ENCODE peak calls at places on chromosomes 16 and 17, in six cellular contexts. V is thoracic aorta, Q is stomach, S is lung, G is uterus, N is spleen. B is an unnamed sample. For H3K36me3, the result is how much of the 10 kb centered on the place peaks cover.

GRCh38 chr17:82802141-82802540 is 37.7 kb downstream of the ZNF750 start:
- DNase-seq in V (no peak), Q (no peak), S (no peak), G (no peak), N (no peak), B (no peak)

GRCh38 chr16:13351222-13351621 is 449.8 kb downstream of the SHISA9 start:
- DNase-seq in V (no peak), Q (no peak), S (no peak), G (no peak), N (no peak), B (no peak)

GRCh38 chr17:51997723-51998122 is 160.8 kb downstream of the CA10 start:
- DNase-seq in V (no peak), Q (no peak), S (no peak), G (no peak), N (no peak), B (no peak)

GRCh38 chr17:22270381-22270780 is 578.1 kb downstream of the KCNJ18 start:
- DNase-seq in V (no peak), Q (no peak), S (no peak), G (no peak), N (peak), B (no peak)

GRCh38 chr17:83099570-83100181 is 20.3 kb downstream of the METRNL start:
- DNase-seq in V (no peak), Q (peak), S (no peak), G (no peak), N (no peak), B (no peak)

GRCh38 chr16:67648764-67649407 is 3.9 kb downstream of the CARMIL2 start:
- DNase-seq in V (no peak), Q (no peak), S (no peak), G (no peak), N (no peak), B (no peak)

GRCh38 chr17:63694229-63694973 is 5.5 kb downstream of the LIMD2 start:
- DNase-seq in V (no peak), Q (no peak), S (no peak), G (no peak), N (no peak), B (no peak)

GRCh38 chr16:10883004-10883403 is 6.0 kb downstream of the CIITA start:
- DNase-seq in V (no peak), Q (peak), S (peak), G (no peak), N (no peak), B (no peak)

GRCh38 chr16:50881953-50882352 is 140.1 kb downstream of the CYLD start:
- DNase-seq in V (no peak), Q (no peak), S (peak), G (no peak), N (no peak), B (no peak)

GRCh38 chr17:49501496-49501895 is 6.4 kb downstream of the NGFR start:
- DNase-seq in V (no peak), Q (no peak), S (no peak), G (no peak), N (no peak), B (no peak)

GRCh38 chr17:17125136-17126084 is 80.7 kb downstream of the PLD6 start:
- DNase-seq in V (no peak), Q (no peak), S (no peak), G (no peak), N (peak), B (no peak)

GRCh38 chr17:57236686-57237299 is 19.5 kb upstream of the MSI2 start:
- DNase-seq in V (no peak), Q (no peak), S (no peak), G (no peak), N (no peak), B (no peak)

GRCh38 chr17:57228921-57229320 is 27.4 kb upstream of the MSI2 start:
- DNase-seq in V (no peak), Q (no peak), S (no peak), G (no peak), N (no peak), B (no peak)

GRCh38 chr17:57235124-57235523 is 21.2 kb upstream of the MSI2 start:
- DNase-seq in V (no peak), Q (no peak), S (no peak), G (no peak), N (no peak), B (no peak)

DNA sequence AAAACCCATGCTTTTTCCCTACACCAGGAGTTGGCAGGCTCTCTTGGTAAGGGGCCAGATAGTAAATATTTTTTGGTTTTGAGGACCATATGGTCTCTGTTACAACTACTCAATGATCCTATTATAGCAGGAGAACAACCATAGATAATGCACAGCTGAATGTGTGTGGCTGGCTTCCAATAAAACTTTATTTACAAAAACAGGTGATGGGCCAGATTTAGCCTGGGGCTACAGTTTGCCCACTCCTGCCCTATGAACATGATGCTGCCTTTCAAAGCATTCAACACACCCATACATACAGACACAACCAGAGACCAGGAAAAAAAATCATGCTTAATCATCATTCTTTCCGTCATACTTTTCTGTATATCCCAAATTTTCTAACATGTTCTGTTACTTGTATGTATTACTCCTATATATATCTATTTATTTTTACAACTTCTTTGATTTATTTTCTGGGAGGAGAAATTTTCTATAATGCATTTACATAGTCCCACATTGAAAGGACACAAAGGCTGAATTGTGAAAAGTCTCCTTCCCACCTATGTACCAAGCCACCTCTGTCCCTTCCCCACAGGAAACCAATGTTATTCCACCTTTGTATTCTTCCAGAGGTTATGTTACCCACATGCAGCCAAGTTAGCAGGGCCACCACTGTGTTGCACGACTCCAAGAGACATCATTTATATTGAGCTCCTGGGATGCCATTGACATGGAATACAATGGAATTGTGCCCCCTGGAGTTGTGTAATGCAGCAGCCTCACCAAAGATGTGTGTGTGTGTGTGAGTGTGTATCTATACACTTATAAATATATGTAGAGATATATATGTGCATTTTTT is 21.9 kb upstream of the MSI2 start:
- DNase-seq in V (no peak), Q (no peak), S (no peak), G (no peak), N (no peak), B (no peak)
- H3K36me3 ChIP-seq in V (under half), Q (under half), S (under half), G (under half), N (under half), B (under half)

GRCh38 chr16:88651989-88652762 is 1.3 kb upstream of the CYBA start:
- DNase-seq in V (no peak), Q (no peak), S (no peak), G (no peak), N (peak), B (no peak)
- H3K36me3 ChIP-seq in V (under half), Q (half or more), S (under half), G (under half), N (under half), B (under half)

GRCh38 chr16:18842565-18842964 is 41.2 kb upstream of the ARL6IP1 start:
- DNase-seq in V (no peak), Q (no peak), S (no peak), G (no peak), N (no peak), B (no peak)

GRCh38 chr16:18841833-18842525 is 40.6 kb upstream of the ARL6IP1 start:
- DNase-seq in V (no peak), Q (no peak), S (no peak), G (no peak), N (no peak), B (no peak)

GRCh38 chr16:18846416-18846815 is 45.1 kb upstream of the ARL6IP1 start:
- DNase-seq in V (no peak), Q (no peak), S (no peak), G (no peak), N (no peak), B (no peak)
- H3K36me3 ChIP-seq in V (under half), Q (half or more), S (under half), G (under half), N (half or more), B (under half)

GRCh38 chr16:8866884-8867482 is 1.8 kb downstream of the CARHSP1 start:
- DNase-seq in V (no peak), Q (no peak), S (no peak), G (peak), N (peak), B (peak)
- H3K36me3 ChIP-seq in V (under half), Q (under half), S (under half), G (under half), N (under half), B (under half)